ENCODE peak calls at places on chromosomes 7 and 10, in six cellular contexts. V, P, X, E, Y and S are unnamed samples.

GRCh38 chr7:151687523-151688235 is 168.0 kb upstream of the RHEB start:
- DNase-seq in V (no peak), P (no peak), X (peak), E (peak), Y (no peak), S (peak)

GRCh38 chr10:112950714-112951348 is 784 bp downstream of the TCF7L2 start:
- DNase-seq in V (peak), P (no peak), X (peak), E (no peak), Y (peak), S (no peak)

GRCh38 chr10:10642741-10643280 is 374.9 kb upstream of the CELF2 start:
- DNase-seq in V (no peak), P (no peak), X (peak), E (no peak), Y (no peak), S (no peak)

GRCh38 chr7:69245646-69246045 is 352.6 kb upstream of the AUTS2 start:
- DNase-seq in V (no peak), P (no peak), X (peak), E (peak), Y (no peak), S (no peak)

GRCh38 chr10:130021373-130021950 is 57.4 kb upstream of the EBF3 start:
- DNase-seq in V (no peak), P (no peak), X (peak), E (no peak), Y (no peak), S (no peak)

GRCh38 chr7:146375155-146375554 is 258.6 kb downstream of the CNTNAP2 start:
- DNase-seq in V (no peak), P (no peak), X (peak), E (no peak), Y (no peak), S (no peak)

GRCh38 chr10:88565072-88565471 is 18.0 kb downstream of the RNLS start:
- DNase-seq in V (no peak), P (no peak), X (peak), E (peak), Y (peak), S (no peak)

GRCh38 chr10:21673668-21674067 is 139.6 kb downstream of the MLLT10 start:
- DNase-seq in V (no peak), P (no peak), X (peak), E (no peak), Y (no peak), S (no peak)

GRCh38 chr10:64206409-64206808 is 685.2 kb downstream of the REEP3 start:
- DNase-seq in V (no peak), P (no peak), X (no peak), E (no peak), Y (no peak), S (no peak)

GRCh38 chr10:77428776-77429395 is 208.7 kb downstream of the KCNMA1 start:
- DNase-seq in V (no peak), P (no peak), X (peak), E (peak), Y (no peak), S (no peak)